ENCODE peak calls at places on chromosome 14, in seven cellular contexts. C is neuronal stem cell, P is mesenchymal stem cell, Y is IMR-90, Q is H1, W is H9, T is trophoblast cell. S is an unnamed sample.

GRCh38 chr14:24958271-24958670 is 91.7 kb downstream of the STXBP6 start:
- DNase-seq in Y (no peak), C (no peak), T (no peak), Q (no peak), P (no peak), W (no peak), S (no peak)

GRCh38 chr14:55580401-55581010 is 499 bp downstream of the KTN1 start:
- DNase-seq in W (peak), Q (no peak), C (peak), P (peak), T (no peak), Y (no peak), S (no peak)

GRCh38 chr14:92651106-92651792 is 97.2 kb downstream of the LGMN start:
- DNase-seq in P (no peak), Y (no peak), Q (no peak), T (peak), C (no peak), W (no peak), S (no peak)

GRCh38 chr14:104185916-104186495 is 47.6 kb downstream of the KIF26A start:
- DNase-seq in W (no peak), T (no peak), P (no peak), C (no peak), Q (no peak), Y (no peak), S (no peak)

GRCh38 chr14:68473794-68474193 is 319.1 kb downstream of the ZFP36L1 start:
- DNase-seq in Y (no peak), P (no peak), T (no peak), C (no peak), Q (no peak), W (no peak), S (no peak)

GRCh38 chr14:29927596-29928341 is at the start of gene PRKD1:
- DNase-seq in T (peak), W (peak), Q (peak), P (peak), C (peak), Y (peak), S (peak)

GRCh38 chr14:38791862-38792261 is 311.2 kb downstream of the SEC23A start:
- DNase-seq in T (no peak), W (no peak), P (no peak), Y (no peak), C (peak), Q (no peak), S (peak)

GRCh38 chr14:85811340-85811739 is 281.4 kb downstream of the FLRT2 start:
- DNase-seq in Y (no peak), P (no peak), C (no peak), Q (no peak), W (no peak), T (no peak), S (peak)

GRCh38 chr14:65334765-65335411 is 77.6 kb upstream of the FUT8 start:
- DNase-seq in W (peak), Y (no peak), C (no peak), P (no peak), T (peak), Q (peak), S (peak)

GRCh38 chr14:104507443-104507842 is 72.1 kb upstream of the C14orf180 start:
- DNase-seq in P (no peak), Q (peak), C (no peak), Y (no peak), T (no peak), W (no peak), S (peak)

GRCh38 chr14:69579476-69579875 is 4.8 kb upstream of the CCDC177 start:
- DNase-seq in T (no peak), P (no peak), W (no peak), Y (no peak), C (no peak), Q (no peak), S (no peak)

GRCh38 chr14:51462182-51462581 is 189.5 kb upstream of the FRMD6 start:
- DNase-seq in P (no peak), Y (no peak), W (no peak), T (no peak), Q (no peak), C (no peak), S (no peak)

GRCh38 chr14:35821546-35822411 is 4.4 kb upstream of the BRMS1L start:
- DNase-seq in T (peak), P (peak), Q (no peak), W (no peak), Y (peak), C (no peak), S (peak)
- H4K8ac ChIP-seq in T (no peak), P (no peak), Q (no peak), W (no peak), Y (no peak), C (no peak), S (no peak)

DNA sequence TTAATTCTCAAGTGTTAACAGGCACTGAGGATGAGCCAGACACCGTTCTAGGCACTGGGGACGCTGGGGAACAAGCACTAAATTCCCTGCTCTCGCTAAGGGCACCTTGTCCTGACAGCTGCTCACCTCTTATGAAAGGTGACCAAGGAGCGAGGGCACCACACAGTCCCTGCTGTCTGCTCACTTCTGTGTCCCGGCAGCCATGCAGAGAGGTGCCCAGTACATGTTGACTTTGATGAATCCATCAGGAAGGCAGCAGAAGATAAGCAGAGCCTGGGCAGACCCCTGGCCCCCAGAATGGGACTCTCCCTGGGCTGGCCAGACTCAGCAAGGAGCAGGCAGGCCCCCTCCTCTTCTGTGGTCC is 14.1 kb downstream of the C14orf132 start:
- DNase-seq in C (no peak), Q (no peak), P (no peak), T (no peak), W (no peak), Y (no peak), S (no peak)
- H3K18ac ChIP-seq in C (peak), Q (no peak), P (no peak), T (no peak), W (no peak), Y (no peak), S (no peak)

DNA sequence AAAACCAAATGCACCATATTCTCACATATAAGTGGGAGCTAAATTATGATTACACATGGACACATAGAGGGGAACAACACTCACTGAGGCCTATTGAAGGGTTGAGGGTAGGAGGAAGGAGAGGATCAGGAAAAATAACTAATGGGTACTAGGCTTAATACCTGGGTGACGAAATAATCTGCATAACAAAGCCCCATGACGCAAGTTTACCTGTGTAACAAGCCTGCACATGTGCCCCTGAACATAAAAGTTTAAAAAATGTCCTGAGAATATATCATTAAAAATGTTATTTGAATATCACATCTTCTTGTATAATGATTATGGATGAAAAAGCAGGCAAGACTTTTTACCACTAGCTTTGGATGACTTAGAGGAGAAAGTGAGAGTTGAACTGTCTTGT is 138.0 kb upstream of the NOVA1 start:
- DNase-seq in W (no peak), T (no peak), C (no peak), Q (no peak), Y (no peak), P (no peak), S (no peak)
- H4K8ac ChIP-seq in W (no peak), T (no peak), C (no peak), Q (no peak), Y (no peak), P (no peak), S (no peak)

DNA sequence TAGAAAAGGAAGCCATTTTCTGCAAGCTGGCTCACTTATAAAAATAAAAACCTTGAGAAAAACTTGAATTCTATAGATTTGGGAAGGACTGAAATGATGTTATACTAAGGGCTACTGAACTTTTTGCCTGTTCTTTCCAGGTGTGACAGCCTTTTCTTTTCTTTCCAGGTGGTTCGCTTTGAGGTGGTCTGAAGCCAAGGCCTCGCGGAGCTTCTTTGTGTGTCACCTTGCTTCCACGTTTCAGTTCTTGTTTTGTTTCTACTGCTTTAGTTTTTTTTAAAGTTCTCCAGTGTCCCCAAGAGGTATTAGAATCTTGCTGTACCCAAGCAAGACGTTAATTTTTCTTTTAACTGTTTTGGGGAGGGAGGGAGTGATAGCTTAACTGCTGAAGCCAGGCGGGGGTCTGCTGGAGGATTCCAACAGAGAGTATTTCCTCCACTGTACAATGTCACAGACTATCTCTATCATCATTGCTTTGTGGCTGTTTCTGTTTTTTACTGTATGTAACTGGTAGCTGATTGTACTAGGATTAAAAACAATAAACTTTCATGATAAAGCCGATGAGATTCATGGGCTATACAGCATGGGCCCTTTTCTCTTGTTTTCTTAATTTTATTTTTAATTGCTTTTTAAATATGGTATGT is 40.2 kb downstream of the PROX2 start:
- DNase-seq in C (no peak), Y (no peak), Q (no peak), P (no peak), T (no peak), W (no peak), S (no peak)
- H3K18ac ChIP-seq in C (no peak), Y (peak), Q (no peak), P (no peak), T (no peak), W (no peak), S (no peak)

GRCh38 chr14:71060795-71061455 is 153.7 kb downstream of the PCNX1 start:
- DNase-seq in T (peak), W (no peak), Y (peak), Q (no peak), P (no peak), C (no peak), S (peak)

GRCh38 chr14:71063351-71063750 is 156.1 kb downstream of the PCNX1 start:
- DNase-seq in Q (no peak), W (no peak), C (no peak), Y (no peak), T (no peak), P (no peak), S (no peak)

GRCh38 chr14:71062581-71063303 is 155.5 kb downstream of the PCNX1 start:
- DNase-seq in Y (peak), C (no peak), W (no peak), Q (no peak), T (no peak), P (peak), S (no peak)

GRCh38 chr14:71061458-71061857 is 154.2 kb downstream of the PCNX1 start:
- DNase-seq in T (peak), Q (no peak), C (no peak), P (no peak), Y (peak), W (no peak), S (peak)

DNA sequence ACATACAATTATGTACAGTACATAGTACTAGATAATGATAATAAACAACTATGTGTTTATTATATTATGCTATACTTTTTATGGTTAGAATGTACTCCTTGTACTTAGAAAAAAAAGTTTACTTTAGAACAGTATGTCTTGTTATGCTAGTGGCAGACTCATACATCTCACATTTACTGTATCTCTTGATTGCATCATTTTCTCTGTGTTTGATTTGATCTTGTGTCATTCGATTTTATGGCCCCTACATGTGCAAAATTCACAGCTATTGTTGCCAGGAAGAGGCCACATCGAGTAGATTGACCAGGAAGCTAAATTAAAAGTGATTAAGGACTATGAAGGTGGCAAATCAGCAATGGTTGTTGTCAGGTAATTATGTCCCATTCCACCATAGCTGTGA is 153.0 kb downstream of the PCNX1 start:
- DNase-seq in Y (no peak), W (no peak), T (no peak), P (no peak), Q (no peak), C (no peak), S (no peak)
- H4K8ac ChIP-seq in Y (no peak), W (no peak), T (no peak), P (no peak), Q (no peak), C (no peak), S (no peak)

GRCh38 chr14:33237102-33237501 is 298.4 kb downstream of the NPAS3 start:
- DNase-seq in W (no peak), Y (no peak), T (peak), P (no peak), Q (no peak), C (no peak), S (peak)

DNA sequence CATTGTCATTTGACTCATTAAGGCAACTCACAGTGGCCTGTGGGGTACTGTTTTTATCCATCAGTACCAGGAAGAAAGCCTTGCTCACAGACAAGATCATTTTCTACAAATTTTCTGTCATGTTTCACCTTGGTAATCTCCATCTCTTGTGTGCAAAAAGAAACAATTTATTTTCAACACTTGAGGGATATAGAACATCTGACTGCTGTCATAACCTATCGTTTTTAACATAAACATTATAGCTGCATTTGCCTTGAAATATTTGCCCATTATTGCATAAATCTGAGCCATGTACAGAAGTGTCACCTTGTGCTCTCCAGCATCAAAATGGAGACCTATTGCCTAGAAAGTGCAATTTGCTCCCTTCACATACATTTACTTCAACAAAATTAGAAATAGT is 300.8 kb downstream of the NPAS3 start:
- DNase-seq in P (no peak), W (no peak), Y (no peak), C (no peak), T (no peak), Q (no peak), S (no peak)
- H3K18ac ChIP-seq in P (no peak), W (no peak), Y (no peak), C (no peak), T (no peak), Q (no peak), S (no peak)

GRCh38 chr14:99780690-99781089 is 12.5 kb upstream of the EML1 start:
- DNase-seq in W (no peak), Q (no peak), T (peak), C (no peak), P (no peak), Y (no peak), S (no peak)
- H4K8ac ChIP-seq in W (no peak), Q (no peak), T (no peak), C (no peak), P (no peak), Y (no peak), S (no peak)

S was measured in mesendoderm.